ENCODE peak calls at places on chromosome 16, in four cellular contexts. One of them, this sample, is unnamed.

GRCh38 chr16:74461826-74462225 is 40.5 kb upstream of the CLEC18B start:
- DNase-seq in K562: no peak
- DNase-seq in fibroblast of lung: peak
- DNase-seq in neural progenitor cell: no peak
- DNase-seq in this sample: no peak

GRCh38 chr16:67547423-67548264 is 14.7 kb upstream of the CTCF start:
- DNase-seq in fibroblast of lung: no peak
- DNase-seq in K562: no peak
- DNase-seq in neural progenitor cell: no peak
- DNase-seq in this sample: no peak

GRCh38 chr16:66728804-66729203 is 22.6 kb downstream of the DYNC1LI2 start:
- DNase-seq in fibroblast of lung: no peak
- DNase-seq in K562: no peak
- DNase-seq in neural progenitor cell: no peak
- DNase-seq in this sample: no peak

GRCh38 chr16:27313422-27314160 is at the start of gene IL4R:
- DNase-seq in fibroblast of lung: peak
- DNase-seq in K562: peak
- DNase-seq in neural progenitor cell: peak
- DNase-seq in this sample: peak

GRCh38 chr16:13780841-13781553 is 139.0 kb upstream of the ERCC4 start:
- DNase-seq in fibroblast of lung: no peak
- DNase-seq in K562: no peak
- DNase-seq in neural progenitor cell: no peak
- DNase-seq in this sample: no peak

GRCh38 chr16:68718596-68718995 is 18.5 kb upstream of the CDH1 start:
- DNase-seq in fibroblast of lung: no peak
- DNase-seq in neural progenitor cell: no peak
- DNase-seq in K562: no peak
- DNase-seq in this sample: no peak

GRCh38 chr16:47732806-47733150 is 271.6 kb downstream of the PHKB start:
- DNase-seq in fibroblast of lung: peak
- DNase-seq in K562: no peak
- DNase-seq in neural progenitor cell: no peak
- DNase-seq in this sample: peak

GRCh38 chr16:67223992-67224391 is 2.9 kb upstream of the TMEM208 start:
- DNase-seq in fibroblast of lung: no peak
- DNase-seq in K562: no peak
- DNase-seq in neural progenitor cell: no peak
- DNase-seq in this sample: no peak

GRCh38 chr16:74862743-74863244 is 88.2 kb upstream of the FA2H start:
- DNase-seq in fibroblast of lung: peak
- DNase-seq in K562: peak
- DNase-seq in neural progenitor cell: peak
- DNase-seq in this sample: peak

GRCh38 chr16:10156111-10156510 is 26.1 kb downstream of the GRIN2A start:
- DNase-seq in neural progenitor cell: no peak
- DNase-seq in K562: no peak
- DNase-seq in fibroblast of lung: peak
- DNase-seq in this sample: no peak

GRCh38 chr16:50881331-50881830 is 139.5 kb downstream of the CYLD start:
- DNase-seq in K562: peak
- DNase-seq in neural progenitor cell: peak
- DNase-seq in fibroblast of lung: no peak
- DNase-seq in this sample: no peak

GRCh38 chr16:87006021-87006420 is 311.2 kb downstream of the C16orf95 start:
- DNase-seq in K562: no peak
- DNase-seq in fibroblast of lung: no peak
- DNase-seq in neural progenitor cell: no peak
- DNase-seq in this sample: no peak

GRCh38 chr16:30652005-30652296 is 1.2 kb downstream of the PRR14 start:
- DNase-seq in fibroblast of lung: no peak
- DNase-seq in neural progenitor cell: no peak
- DNase-seq in K562: no peak
- DNase-seq in this sample: no peak

GRCh38 chr16:12819126-12820117 is 15.7 kb upstream of the CPPED1 start:
- DNase-seq in fibroblast of lung: peak
- DNase-seq in K562: peak
- DNase-seq in neural progenitor cell: peak
- DNase-seq in this sample: peak

GRCh38 chr16:49424961-49425360 is 51.4 kb downstream of the C16orf78 start:
- DNase-seq in K562: no peak
- DNase-seq in fibroblast of lung: no peak
- DNase-seq in neural progenitor cell: no peak
- DNase-seq in this sample: no peak

GRCh38 chr16:2027024-2028010 is 615 bp downstream of the NHERF2 start:
- DNase-seq in K562: no peak
- DNase-seq in fibroblast of lung: peak
- DNase-seq in neural progenitor cell: peak
- DNase-seq in this sample: peak

GRCh38 chr16:48537909-48538745 is 71.9 kb downstream of the N4BP1 start:
- DNase-seq in K562: no peak
- DNase-seq in neural progenitor cell: no peak
- DNase-seq in fibroblast of lung: no peak
- DNase-seq in this sample: no peak

GRCh38 chr16:87382023-87382785 is 1.4 kb downstream of the FBXO31 start:
- DNase-seq in K562: no peak
- DNase-seq in fibroblast of lung: no peak
- DNase-seq in neural progenitor cell: no peak
- DNase-seq in this sample: peak

GRCh38 chr16:9257843-9258242 is 166.4 kb downstream of the HAPSTR1 start:
- DNase-seq in fibroblast of lung: no peak
- DNase-seq in neural progenitor cell: no peak
- DNase-seq in K562: no peak
- DNase-seq in this sample: no peak

GRCh38 chr16:69406780-69407331 is 17.6 kb upstream of the CYB5B start:
- DNase-seq in neural progenitor cell: no peak
- DNase-seq in K562: peak
- DNase-seq in fibroblast of lung: peak
- DNase-seq in this sample: no peak

GRCh38 chr16:17532338-17532995 is 61.7 kb upstream of the XYLT1 start:
- DNase-seq in K562: no peak
- DNase-seq in neural progenitor cell: no peak
- DNase-seq in fibroblast of lung: no peak
- DNase-seq in this sample: no peak

GRCh38 chr16:16992986-16993783 is 477.6 kb downstream of the XYLT1 start:
- DNase-seq in neural progenitor cell: peak
- DNase-seq in K562: no peak
- DNase-seq in fibroblast of lung: no peak
- DNase-seq in this sample: no peak

GRCh38 chr16:53773150-53773846 is 69.3 kb downstream of the FTO start:
- DNase-seq in K562: peak
- DNase-seq in neural progenitor cell: peak
- DNase-seq in fibroblast of lung: peak
- DNase-seq in this sample: peak

GRCh38 chr16:69112285-69113129 is 7.1 kb downstream of the HAS3 start:
- DNase-seq in neural progenitor cell: peak
- DNase-seq in fibroblast of lung: no peak
- DNase-seq in K562: peak
- DNase-seq in this sample: peak

GRCh38 chr16:61836804-61837398 is 199.3 kb downstream of the CDH8 start:
- DNase-seq in fibroblast of lung: peak
- DNase-seq in neural progenitor cell: peak
- DNase-seq in K562: no peak
- DNase-seq in this sample: no peak

GRCh38 chr16:87725596-87726235 is 40.1 kb downstream of the KLHDC4 start:
- DNase-seq in neural progenitor cell: no peak
- DNase-seq in fibroblast of lung: peak
- DNase-seq in K562: no peak
- DNase-seq in this sample: peak

GRCh38 chr16:19040400-19040799 is 27.0 kb upstream of the COQ7 start:
- DNase-seq in K562: no peak
- DNase-seq in neural progenitor cell: no peak
- DNase-seq in fibroblast of lung: no peak
- DNase-seq in this sample: no peak

GRCh38 chr16:54070944-54071343 is 215.6 kb downstream of the IRX3 start:
- DNase-seq in fibroblast of lung: no peak
- DNase-seq in K562: no peak
- DNase-seq in neural progenitor cell: no peak
- DNase-seq in this sample: no peak

GRCh38 chr16:30482366-30482765 is 9.8 kb downstream of the ITGAL start:
- DNase-seq in K562: peak
- DNase-seq in neural progenitor cell: no peak
- DNase-seq in fibroblast of lung: no peak
- DNase-seq in this sample: no peak

GRCh38 chr16:15942901-15943690 is 6.3 kb upstream of the ABCC1 start:
- DNase-seq in K562: no peak
- DNase-seq in fibroblast of lung: no peak
- DNase-seq in neural progenitor cell: no peak
- DNase-seq in this sample: no peak

GRCh38 chr16:11497329-11497805 is 89.4 kb downstream of the LITAF start:
- DNase-seq in K562: no peak
- DNase-seq in fibroblast of lung: peak
- DNase-seq in neural progenitor cell: peak
- DNase-seq in this sample: peak
- H2AFZ ChIP-seq in K562: no peak
- H2AFZ ChIP-seq in fibroblast of lung: peak
- H2AFZ ChIP-seq in neural progenitor cell: peak
- H2AFZ ChIP-seq in this sample: no peak

GRCh38 chr16:57038151-57038550 is 48.8 kb downstream of the NLRC5 start:
- DNase-seq in fibroblast of lung: peak
- DNase-seq in K562: no peak
- DNase-seq in neural progenitor cell: no peak
- DNase-seq in this sample: peak

GRCh38 chr16:57039148-57039812 is 49.9 kb downstream of the NLRC5 start:
- DNase-seq in fibroblast of lung: peak
- DNase-seq in neural progenitor cell: no peak
- DNase-seq in K562: no peak
- DNase-seq in this sample: peak

GRCh38 chr16:57032931-57033330 is 43.6 kb downstream of the NLRC5 start:
- DNase-seq in neural progenitor cell: no peak
- DNase-seq in K562: no peak
- DNase-seq in fibroblast of lung: peak
- DNase-seq in this sample: no peak

GRCh38 chr16:57036945-57037344 is 47.6 kb downstream of the NLRC5 start:
- DNase-seq in neural progenitor cell: no peak
- DNase-seq in K562: no peak
- DNase-seq in fibroblast of lung: no peak
- DNase-seq in this sample: no peak

DNA sequence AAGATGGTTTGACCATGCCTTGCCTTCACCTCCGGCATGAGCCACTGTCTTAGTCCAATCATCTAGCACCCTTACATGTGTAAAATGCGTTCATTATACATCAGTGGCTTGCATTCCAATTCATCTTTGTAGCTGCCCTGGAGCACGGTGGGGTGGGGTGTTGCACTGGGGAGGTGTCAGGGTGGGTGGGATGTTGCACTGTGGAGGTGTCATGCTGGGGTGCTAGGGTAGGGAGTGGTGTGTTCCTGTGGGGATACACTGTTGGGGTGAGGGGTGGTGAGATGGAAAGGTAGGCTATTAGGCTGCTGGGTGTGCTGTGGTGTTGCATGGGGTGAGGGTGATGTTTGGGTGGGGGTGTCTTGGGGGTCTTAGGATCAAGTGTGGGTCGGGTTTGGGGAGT is 47.0 kb downstream of the NLRC5 start:
- DNase-seq in K562: no peak
- DNase-seq in neural progenitor cell: no peak
- DNase-seq in fibroblast of lung: no peak
- DNase-seq in this sample: no peak
- H3K27ac ChIP-seq in K562: no peak
- H3K27ac ChIP-seq in neural progenitor cell: no peak
- H3K27ac ChIP-seq in fibroblast of lung: no peak
- H3K27ac ChIP-seq in this sample: no peak

GRCh38 chr16:81878529-81878928 is 99.4 kb downstream of the PLCG2 start:
- DNase-seq in neural progenitor cell: no peak
- DNase-seq in K562: no peak
- DNase-seq in fibroblast of lung: no peak
- DNase-seq in this sample: no peak

GRCh38 chr16:81882559-81882958 is 103.5 kb downstream of the PLCG2 start:
- DNase-seq in neural progenitor cell: no peak
- DNase-seq in fibroblast of lung: no peak
- DNase-seq in K562: no peak
- DNase-seq in this sample: no peak

GRCh38 chr16:81880816-81881215 is 101.7 kb downstream of the PLCG2 start:
- DNase-seq in fibroblast of lung: no peak
- DNase-seq in neural progenitor cell: no peak
- DNase-seq in K562: no peak
- DNase-seq in this sample: no peak

GRCh38 chr16:81881228-81881627 is 102.1 kb downstream of the PLCG2 start:
- DNase-seq in fibroblast of lung: no peak
- DNase-seq in neural progenitor cell: no peak
- DNase-seq in K562: no peak
- DNase-seq in this sample: no peak

DNA sequence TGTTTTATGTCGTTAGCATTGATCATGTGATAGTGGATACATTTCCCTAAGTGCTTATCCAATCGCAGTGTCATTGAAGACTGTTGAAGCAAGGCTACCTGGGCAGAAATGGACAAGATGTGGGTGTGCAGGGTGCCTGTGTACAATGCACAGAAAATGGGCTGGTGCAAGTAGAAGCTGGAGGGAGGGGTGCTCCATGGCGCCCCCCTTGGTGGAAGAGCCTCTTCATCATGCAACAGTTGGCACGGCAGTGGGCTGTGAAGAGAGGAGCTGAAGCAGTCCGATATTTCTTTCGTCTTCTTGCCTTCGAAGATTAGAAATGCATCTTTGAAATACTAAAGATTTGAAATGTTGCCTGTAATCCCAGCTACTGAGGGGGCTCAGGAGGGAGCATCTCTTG is 100.5 kb downstream of the PLCG2 start:
- DNase-seq in fibroblast of lung: no peak
- DNase-seq in K562: peak
- DNase-seq in neural progenitor cell: peak
- DNase-seq in this sample: no peak
- H2AFZ ChIP-seq in fibroblast of lung: no peak
- H2AFZ ChIP-seq in K562: no peak
- H2AFZ ChIP-seq in neural progenitor cell: no peak
- H2AFZ ChIP-seq in this sample: no peak

DNA sequence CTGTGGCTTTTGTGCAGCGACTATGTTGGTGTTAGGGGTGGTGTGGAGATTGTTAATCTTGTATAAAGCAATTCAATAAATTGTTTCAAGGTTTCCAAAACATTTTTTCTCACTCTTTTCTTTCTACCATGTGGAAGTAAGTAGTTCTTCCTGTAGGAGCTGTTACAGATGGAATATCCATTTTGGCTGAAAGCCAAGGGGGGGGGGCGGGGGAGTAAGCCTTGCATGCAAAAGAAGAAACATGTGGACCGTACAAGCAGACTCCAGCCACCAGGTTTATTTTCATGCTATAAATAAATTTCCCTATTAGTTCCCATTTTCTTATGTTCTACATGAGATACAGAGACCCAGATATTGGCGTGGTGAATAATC is 35.0 kb downstream of the UBN1 start:
- DNase-seq in K562: no peak
- DNase-seq in fibroblast of lung: no peak
- DNase-seq in neural progenitor cell: no peak
- DNase-seq in this sample: peak
- H3K27ac ChIP-seq in K562: no peak
- H3K27ac ChIP-seq in fibroblast of lung: no peak
- H3K27ac ChIP-seq in neural progenitor cell: no peak
- H3K27ac ChIP-seq in this sample: peak

GRCh38 chr16:80274576-80275191 is 266.1 kb upstream of the DYNLRB2 start:
- DNase-seq in fibroblast of lung: peak
- DNase-seq in K562: no peak
- DNase-seq in neural progenitor cell: peak
- DNase-seq in this sample: no peak
- H2AFZ ChIP-seq in fibroblast of lung: no peak
- H2AFZ ChIP-seq in K562: no peak
- H2AFZ ChIP-seq in neural progenitor cell: no peak
- H2AFZ ChIP-seq in this sample: no peak